ENCODE peak calls at places on chromosomes 11 and 22, in six cellular contexts. F is mammary epithelial cell, S is IMR-90, V is GM23338, L is ovary, C is AG04450. P is an unnamed sample.

GRCh38 chr22:41469218-41469851 is 418 bp downstream of the ACO2 start:
- DNase-seq in F (no peak), S (no peak), V (peak), L (no peak), C (no peak), P (no peak)

GRCh38 chr11:62707277-62707771 is at the start of the genes BSCL2 and GNG3:
- DNase-seq in F (no peak), S (no peak), V (peak), L (peak), C (no peak), P (no peak)

GRCh38 chr11:57310630-57311086 is 14.1 kb downstream of the TNKS1BP1 start:
- DNase-seq in F (no peak), S (peak), V (no peak), L (peak), C (no peak), P (no peak)

GRCh38 chr11:73330569-73331093 is 22.6 kb downstream of the ARHGEF17 start:
- DNase-seq in F (no peak), S (peak), V (peak), L (no peak), C (no peak), P (no peak)

GRCh38 chr11:27444801-27445215 is 27.8 kb downstream of the LGR4 start:
- DNase-seq in F (no peak), S (no peak), V (peak), L (no peak), C (no peak), P (no peak)

GRCh38 chr11:134347441-134347840 is 15.7 kb downstream of the GLB1L2 start:
- DNase-seq in F (no peak), S (no peak), V (no peak), L (no peak), C (no peak), P (no peak)

GRCh38 chr11:22711212-22711770 is 44.9 kb downstream of the GAS2 start:
- DNase-seq in F (peak), S (no peak), V (no peak), L (no peak), C (no peak), P (peak)

GRCh38 chr11:26465270-26465669 is 106.8 kb downstream of the MUC15 start:
- DNase-seq in F (no peak), S (no peak), V (no peak), L (no peak), C (no peak), P (no peak)

GRCh38 chr22:46432164-46433068 is 96.9 kb downstream of the TRMU start:
- DNase-seq in F (no peak), S (no peak), V (no peak), L (no peak), C (no peak), P (no peak)

GRCh38 chr11:28517621-28518020 is 409.4 kb downstream of the METTL15 start:
- DNase-seq in F (peak), S (no peak), V (no peak), L (no peak), C (no peak), P (no peak)

GRCh38 chr22:19886605-19887250 is 32.1 kb upstream of the GNB1L start:
- DNase-seq in F (peak), S (peak), V (no peak), L (no peak), C (no peak), P (no peak)

GRCh38 chr11:57491371-57492061 is 24.0 kb downstream of the SLC43A1 start:
- DNase-seq in F (no peak), S (no peak), V (peak), L (no peak), C (no peak), P (no peak)

GRCh38 chr22:43723816-43724215 is 88.3 kb downstream of the EFCAB6 start:
- DNase-seq in F (no peak), S (peak), V (no peak), L (no peak), C (no peak), P (no peak)

GRCh38 chr22:47053865-47054185 is 291.4 kb downstream of the TBC1D22A start:
- DNase-seq in F (no peak), S (peak), V (no peak), L (no peak), C (peak), P (no peak)

GRCh38 chr11:27506200-27507182 is at the start of gene LIN7C:
- DNase-seq in F (peak), S (peak), V (peak), L (peak), C (peak), P (peak)

GRCh38 chr11:73912045-73912444 is 35.2 kb downstream of the PAAF1 start:
- DNase-seq in F (no peak), S (no peak), V (no peak), L (no peak), C (no peak), P (no peak)

GRCh38 chr22:43925433-43926348 is 2.1 kb downstream of the PNPLA3 start:
- DNase-seq in F (peak), S (no peak), V (peak), L (no peak), C (no peak), P (no peak)

GRCh38 chr11:122578168-122578825 is 77.2 kb upstream of the UBASH3B start:
- DNase-seq in F (no peak), S (no peak), V (peak), L (no peak), C (no peak), P (no peak)

GRCh38 chr11:67463186-67463585 is 5.9 kb downstream of the TMEM134 start:
- DNase-seq in F (no peak), S (no peak), V (no peak), L (peak), C (no peak), P (no peak)

GRCh38 chr22:47270463-47271135 is 508.1 kb downstream of the TBC1D22A start:
- DNase-seq in F (no peak), S (no peak), V (no peak), L (no peak), C (no peak), P (no peak)

GRCh38 chr11:46240371-46240770 is 37.1 kb upstream of the CREB3L1 start:
- DNase-seq in F (no peak), S (no peak), V (no peak), L (no peak), C (no peak), P (no peak)

GRCh38 chr11:19788435-19788834 is 75.8 kb downstream of the NAV2 start:
- DNase-seq in F (no peak), S (no peak), V (no peak), L (no peak), C (no peak), P (no peak)

GRCh38 chr11:17298302-17298701 is 21.8 kb downstream of the NUCB2 start:
- DNase-seq in F (no peak), S (peak), V (no peak), L (no peak), C (no peak), P (no peak)

GRCh38 chr11:133386262-133386661 is 146.0 kb downstream of the OPCML start:
- DNase-seq in F (no peak), S (no peak), V (no peak), L (no peak), C (no peak), P (no peak)

GRCh38 chr11:64447717-64448598 is 89.0 kb downstream of the RPS6KA4 start:
- DNase-seq in F (no peak), S (peak), V (peak), L (no peak), C (no peak), P (no peak)

GRCh38 chr11:46920709-46921108 is 2.4 kb upstream of the LRP4 start:
- DNase-seq in F (peak), S (peak), V (no peak), L (peak), C (peak), P (peak)

GRCh38 chr22:32622004-32622761 is 147.6 kb downstream of the FBXO7 start:
- DNase-seq in F (no peak), S (peak), V (peak), L (peak), C (peak), P (no peak)

GRCh38 chr11:15698855-15699254 is 584.1 kb downstream of the INSC start:
- DNase-seq in F (no peak), S (no peak), V (no peak), L (no peak), C (no peak), P (no peak)

GRCh38 chr11:67252831-67253239 is 13.4 kb upstream of the GRK2 start:
- DNase-seq in F (peak), S (peak), V (peak), L (no peak), C (no peak), P (no peak)

GRCh38 chr11:68784653-68785052 is 33.3 kb upstream of the TESMIN start:
- DNase-seq in F (no peak), S (no peak), V (no peak), L (no peak), C (no peak), P (no peak)

GRCh38 chr11:68778205-68778604 is 26.9 kb upstream of the TESMIN start:
- DNase-seq in F (no peak), S (no peak), V (no peak), L (no peak), C (no peak), P (no peak)

GRCh38 chr11:68782711-68783110 is 31.4 kb upstream of the TESMIN start:
- DNase-seq in F (no peak), S (no peak), V (no peak), L (no peak), C (no peak), P (no peak)

GRCh38 chr11:68780829-68781228 is 29.5 kb upstream of the TESMIN start:
- DNase-seq in F (no peak), S (no peak), V (peak), L (no peak), C (no peak), P (no peak)

DNA sequence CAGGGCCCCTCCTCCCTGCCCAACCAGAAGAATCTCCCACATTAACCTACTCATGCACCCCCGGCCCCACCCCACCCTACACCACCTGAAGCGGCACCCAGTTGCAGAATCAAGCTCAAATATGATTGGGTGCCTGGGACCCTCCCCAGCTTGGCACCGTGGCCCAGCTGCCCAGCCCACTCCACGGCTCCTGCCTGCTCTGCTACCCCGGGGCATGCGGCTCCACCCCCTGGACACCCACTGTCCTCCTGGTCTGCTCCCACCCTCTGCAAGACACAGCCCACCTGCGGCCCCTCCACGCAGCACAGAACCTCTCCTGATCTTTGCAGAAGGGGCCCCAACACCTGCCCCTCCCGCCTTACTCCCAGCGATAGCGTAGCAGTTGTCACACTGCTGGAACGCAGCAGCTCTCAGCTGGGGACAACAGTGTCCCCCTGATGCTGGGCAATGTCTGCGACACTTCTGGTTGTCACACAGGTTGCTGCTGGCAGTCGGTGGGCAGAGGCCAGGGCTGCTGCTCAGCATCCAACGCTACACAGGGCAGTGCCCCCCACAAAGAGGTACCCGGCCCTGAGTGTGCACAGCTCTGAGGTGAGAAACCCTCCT is 32.0 kb upstream of the TESMIN start:
- DNase-seq in F (no peak), S (no peak), V (no peak), L (no peak), C (no peak), P (no peak)
- H3K27ac ChIP-seq in F (no peak), S (no peak), V (no peak), L (no peak), C (no peak), P (no peak)

DNA sequence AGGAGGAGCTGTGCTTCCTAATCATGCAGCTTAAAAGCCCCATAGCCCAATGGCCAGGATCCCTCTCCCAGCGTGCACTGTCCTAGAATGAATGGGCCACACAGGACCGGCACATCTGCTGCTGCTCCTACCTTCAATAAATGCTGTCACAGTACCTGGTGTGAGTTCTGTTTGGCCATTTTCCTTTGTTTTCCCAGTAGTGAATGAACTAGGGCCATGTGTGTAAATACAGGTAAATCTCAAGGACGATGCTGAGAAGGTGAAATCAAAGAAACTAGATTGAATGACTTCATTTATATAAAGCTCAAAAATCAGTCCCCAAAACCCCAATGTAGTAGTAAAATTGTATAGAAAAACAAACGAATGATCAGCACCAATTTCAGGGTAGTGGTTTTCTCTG is 12.8 kb downstream of the ZP1 start:
- DNase-seq in F (no peak), S (no peak), V (no peak), L (no peak), C (no peak), P (no peak)
- H3K27ac ChIP-seq in F (no peak), S (no peak), V (no peak), L (no peak), C (no peak), P (no peak)

DNA sequence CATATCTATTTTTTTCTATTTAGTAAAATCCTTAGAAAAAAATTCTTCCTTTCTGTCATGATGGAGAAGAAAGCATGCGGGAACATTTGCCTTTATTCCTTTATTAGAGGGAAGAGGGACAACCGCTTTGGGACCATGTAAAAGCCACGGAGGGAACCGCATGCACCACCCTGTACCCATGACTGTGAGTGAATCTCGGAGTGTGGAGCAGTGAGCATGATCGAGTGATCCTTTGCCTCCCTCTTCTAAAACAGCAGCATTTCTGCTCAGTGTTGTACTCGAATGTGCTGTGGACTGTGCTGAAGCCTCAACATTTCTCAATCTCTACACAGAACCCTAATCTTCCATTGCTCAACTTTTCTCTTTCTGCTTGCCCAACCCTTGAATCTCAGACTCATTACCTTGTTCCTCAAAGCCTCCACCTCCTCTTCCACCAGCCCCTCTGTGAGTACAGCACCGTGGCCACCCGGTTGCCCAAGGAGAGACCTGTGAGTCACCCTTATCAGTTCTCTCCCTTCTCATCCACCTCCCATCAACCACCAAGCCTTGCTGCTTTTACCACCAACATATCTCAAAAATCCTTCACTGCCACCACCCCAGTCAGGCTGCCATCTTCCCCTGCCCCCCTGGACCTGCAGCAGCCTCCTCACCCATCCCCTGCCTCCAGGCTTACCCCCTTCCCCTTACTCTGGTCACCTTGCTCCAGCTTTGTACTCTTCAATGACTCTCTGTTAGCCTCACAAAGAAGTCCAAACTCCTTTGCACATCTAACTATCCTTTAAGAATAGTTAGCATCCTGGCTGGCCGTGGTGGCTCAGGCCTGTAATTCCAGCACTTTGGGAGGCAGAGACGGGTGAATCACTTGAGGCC is 103.1 kb downstream of the NAT10 start:
- DNase-seq in F (peak), S (peak), V (no peak), L (no peak), C (no peak), P (no peak)
- H3K27ac ChIP-seq in F (no peak), S (no peak), V (no peak), L (no peak), C (no peak), P (no peak)

GRCh38 chr11:125978171-125978570 is 32.3 kb downstream of the VSIG10L2 start:
- DNase-seq in F (no peak), S (no peak), V (no peak), L (no peak), C (no peak), P (no peak)
- H3K27ac ChIP-seq in F (no peak), S (no peak), V (no peak), L (peak), C (no peak), P (no peak)